ENCODE peak calls at places on chromosomes 16 and 17, in seven cellular contexts. A is neural progenitor cell, O is ovary, K is heart left ventricle, G is pancreas, P is hepatocyte, C is left ventricle myocardium inferior. W is an unnamed sample. For H3K27me3, the result is how much of the 10 kb centered on the place peaks cover.

GRCh38 chr17:40548982-40549680 is 16.1 kb downstream of the CCR7 start:
- DNase-seq in A (no peak), O (no peak), K (no peak), G (peak), P (no peak), C (no peak), W (peak)

GRCh38 chr17:58960068-58960467 is 146.6 kb downstream of the TRIM37 start:
- DNase-seq in A (no peak), O (no peak), K (no peak), G (no peak), P (peak), C (no peak), W (peak)

GRCh38 chr16:56860226-56861020 is 4.6 kb upstream of the SLC12A3 start:
- DNase-seq in A (no peak), O (no peak), K (peak), G (no peak), P (no peak), C (no peak), W (no peak)

GRCh38 chr17:39688945-39689344 is 1.1 kb upstream of the PGAP3 start:
- DNase-seq in A (peak), O (no peak), K (peak), G (no peak), P (no peak), C (no peak), W (no peak)

GRCh38 chr16:72858611-72859493 is 189.1 kb downstream of the ZFHX3 start:
- DNase-seq in A (no peak), O (no peak), K (no peak), G (no peak), P (no peak), C (no peak), W (no peak)

GRCh38 chr17:37770631-37771518 is 26.0 kb upstream of the HNF1B start:
- DNase-seq in A (peak), O (no peak), K (no peak), G (peak), P (peak), C (peak), W (no peak)

GRCh38 chr16:50745940-50746339 is 4.1 kb downstream of the CYLD start:
- DNase-seq in A (no peak), O (no peak), K (no peak), G (no peak), P (no peak), C (no peak), W (no peak)

GRCh38 chr16:66924527-66925321 is 611 bp downstream of the RRAD start:
- DNase-seq in A (peak), O (peak), K (peak), G (no peak), P (peak), C (peak), W (no peak)

GRCh38 chr17:59428896-59429460 is 97.5 kb downstream of the YPEL2 start:
- DNase-seq in A (no peak), O (no peak), K (no peak), G (no peak), P (no peak), C (no peak), W (no peak)

GRCh38 chr17:7823581-7824001 is 10.4 kb upstream of the KDM6B start:
- DNase-seq in A (no peak), O (no peak), K (no peak), G (no peak), P (peak), C (no peak), W (no peak)

GRCh38 chr16:17273142-17273561 is 197.6 kb downstream of the XYLT1 start:
- DNase-seq in A (no peak), O (no peak), K (no peak), G (no peak), P (peak), C (no peak), W (peak)

GRCh38 chr16:50539053-50539615 is 9.1 kb upstream of the NKD1 start:
- DNase-seq in A (peak), O (no peak), K (no peak), G (no peak), P (no peak), C (no peak), W (no peak)

GRCh38 chr16:26816885-26817571 is 249.7 kb upstream of the C16orf82 start:
- DNase-seq in A (no peak), O (no peak), K (no peak), G (no peak), P (no peak), C (no peak), W (no peak)

GRCh38 chr16:67664871-67665270 is 1.7 kb downstream of the ENKD1 start:
- DNase-seq in A (no peak), O (no peak), K (no peak), G (peak), P (no peak), C (no peak), W (no peak)

GRCh38 chr16:69852815-69853214 is 90.7 kb downstream of the WWP2 start:
- DNase-seq in A (no peak), O (no peak), K (no peak), G (no peak), P (no peak), C (no peak), W (no peak)

GRCh38 chr17:64323774-64324173 is 60.7 kb upstream of the TEX2 start:
- DNase-seq in A (no peak), O (no peak), K (no peak), G (no peak), P (no peak), C (no peak), W (no peak)

GRCh38 chr17:7834554-7834890 is 505 bp downstream of the KDM6B start:
- DNase-seq in A (no peak), O (peak), K (peak), G (peak), P (peak), C (peak), W (no peak)

GRCh38 chr17:19785854-19786253 is 37.8 kb upstream of the ALDH3A1 start:
- DNase-seq in A (no peak), O (no peak), K (no peak), G (no peak), P (no peak), C (no peak), W (no peak)

GRCh38 chr16:89574681-89575246 is 794 bp upstream of the CPNE7 start:
- DNase-seq in A (peak), O (peak), K (no peak), G (no peak), P (peak), C (peak), W (no peak)
- H3K27me3 ChIP-seq in A (half or more), O (under half), K (under half), G (under half), P (under half), C (half or more), W (under half)

DNA sequence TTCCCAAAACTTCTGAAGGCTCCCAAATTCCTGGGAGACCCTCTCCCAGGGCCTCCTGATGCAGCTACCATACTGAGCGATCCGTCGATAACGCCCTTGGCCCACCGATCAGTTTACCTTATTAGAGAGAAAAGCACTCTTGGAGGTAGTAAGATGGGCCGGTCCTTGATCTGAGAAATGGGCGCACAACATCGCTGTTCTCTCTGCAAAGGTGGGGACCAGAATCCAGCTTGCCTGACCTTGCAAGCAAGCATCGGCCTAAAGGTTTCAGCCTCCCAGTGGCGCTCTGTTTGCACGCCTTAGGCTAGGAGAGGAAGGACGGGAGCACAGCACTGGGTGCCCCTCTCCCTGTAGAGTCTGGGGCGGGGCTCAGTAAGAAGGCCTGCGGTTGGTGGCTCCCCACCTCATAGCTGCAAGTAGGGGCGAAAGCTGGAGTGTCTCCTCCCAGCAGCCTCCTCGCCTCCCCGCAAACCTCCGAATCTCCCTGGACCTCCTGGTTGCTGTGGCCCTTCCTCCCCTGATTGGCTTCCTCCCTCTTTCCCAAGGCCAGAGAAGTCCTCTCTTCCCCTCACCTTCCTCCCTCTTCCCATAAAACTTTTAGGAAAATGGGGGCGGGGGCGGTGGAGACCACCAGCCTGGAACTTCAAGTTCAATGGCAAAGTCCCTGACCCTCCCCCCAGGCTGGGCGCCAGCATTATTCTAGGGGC is at the start of gene PRAC1:
- DNase-seq in A (peak), O (no peak), K (no peak), G (no peak), P (no peak), C (no peak), W (no peak)
- H3K27me3 ChIP-seq in A (half or more), O (under half), K (half or more), G (half or more), P (half or more), C (half or more), W (half or more)

GRCh38 chr17:79619196-79619595 is 8.3 kb upstream of the RBFOX3 start:
- DNase-seq in A (no peak), O (peak), K (peak), G (peak), P (no peak), C (peak), W (no peak)
- H3K27me3 ChIP-seq in A (under half), O (under half), K (half or more), G (under half), P (under half), C (half or more), W (under half)

GRCh38 chr17:48721009-48721402 is 1.3 kb downstream of the PRAC1 start:
- DNase-seq in A (no peak), O (no peak), K (no peak), G (no peak), P (no peak), C (no peak), W (no peak)

GRCh38 chr17:48723555-48724239 is 712 bp downstream of the PRAC2 start:
- DNase-seq in A (peak), O (no peak), K (no peak), G (no peak), P (no peak), C (no peak), W (no peak)

GRCh38 chr17:48725005-48725293 is 2.0 kb downstream of the PRAC2 start:
- DNase-seq in A (no peak), O (no peak), K (no peak), G (no peak), P (no peak), C (no peak), W (no peak)

GRCh38 chr17:48724241-48725004 is 1.4 kb downstream of the PRAC2 start:
- DNase-seq in A (peak), O (peak), K (peak), G (peak), P (peak), C (peak), W (peak)

DNA sequence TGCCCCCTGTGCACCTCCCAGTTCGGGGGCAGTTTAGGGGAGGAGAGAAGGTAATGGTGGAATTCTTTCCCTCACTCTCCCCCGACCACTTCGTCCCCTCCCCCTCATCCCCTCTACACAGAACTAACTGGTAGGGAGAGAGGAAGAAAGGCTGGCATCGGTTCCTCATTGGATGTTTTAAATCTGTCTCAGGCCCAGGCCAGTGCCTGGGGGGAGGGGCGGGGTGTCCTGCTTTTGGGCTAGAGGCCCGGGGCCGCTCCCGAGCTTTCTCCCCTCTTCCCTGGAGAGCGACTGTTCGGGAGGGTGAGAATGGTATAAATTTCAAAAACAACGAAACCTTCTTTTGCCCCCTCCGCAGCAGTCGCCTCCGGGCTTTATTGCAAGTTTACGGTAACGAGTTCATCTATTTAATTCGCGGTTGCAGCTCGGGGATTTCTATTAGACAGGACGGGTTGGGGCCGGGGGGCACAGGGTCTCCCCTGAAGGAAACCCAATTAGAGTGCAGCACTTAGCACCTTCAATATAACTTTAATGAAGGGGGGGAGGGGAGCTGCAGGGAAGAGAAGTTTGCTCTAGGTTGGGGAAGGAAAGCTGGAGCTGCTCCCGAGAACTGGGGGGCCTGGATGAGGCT is at the start of gene PRAC2:
- DNase-seq in A (peak), O (no peak), K (no peak), G (no peak), P (no peak), C (no peak), W (no peak)
- H3K27me3 ChIP-seq in A (half or more), O (under half), K (half or more), G (half or more), P (half or more), C (half or more), W (half or more)

DNA sequence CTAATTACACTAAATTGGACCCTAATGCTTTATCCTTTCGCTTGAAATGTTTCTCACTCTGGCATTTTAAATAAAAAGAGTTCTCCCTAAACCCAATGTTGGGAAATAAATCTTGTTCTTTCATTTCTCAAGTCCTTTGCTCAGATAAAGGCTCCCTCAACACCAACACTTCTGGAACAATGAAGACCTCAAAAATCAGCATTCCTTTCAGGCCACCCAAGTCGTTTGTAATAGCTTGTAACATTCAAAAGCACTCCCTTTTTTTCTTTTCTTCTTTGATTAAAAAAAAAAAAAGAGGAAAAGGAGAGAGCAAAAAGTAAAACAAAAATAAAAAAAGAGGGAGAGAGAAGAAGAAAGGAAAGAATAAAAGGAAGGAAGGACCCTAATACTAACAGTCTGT is 23.3 kb upstream of the FOXJ1 start:
- DNase-seq in A (no peak), O (no peak), K (no peak), G (no peak), P (no peak), C (no peak), W (no peak)
- H3K27me3 ChIP-seq in A (under half), O (under half), K (under half), G (under half), P (under half), C (under half), W (under half)

DNA sequence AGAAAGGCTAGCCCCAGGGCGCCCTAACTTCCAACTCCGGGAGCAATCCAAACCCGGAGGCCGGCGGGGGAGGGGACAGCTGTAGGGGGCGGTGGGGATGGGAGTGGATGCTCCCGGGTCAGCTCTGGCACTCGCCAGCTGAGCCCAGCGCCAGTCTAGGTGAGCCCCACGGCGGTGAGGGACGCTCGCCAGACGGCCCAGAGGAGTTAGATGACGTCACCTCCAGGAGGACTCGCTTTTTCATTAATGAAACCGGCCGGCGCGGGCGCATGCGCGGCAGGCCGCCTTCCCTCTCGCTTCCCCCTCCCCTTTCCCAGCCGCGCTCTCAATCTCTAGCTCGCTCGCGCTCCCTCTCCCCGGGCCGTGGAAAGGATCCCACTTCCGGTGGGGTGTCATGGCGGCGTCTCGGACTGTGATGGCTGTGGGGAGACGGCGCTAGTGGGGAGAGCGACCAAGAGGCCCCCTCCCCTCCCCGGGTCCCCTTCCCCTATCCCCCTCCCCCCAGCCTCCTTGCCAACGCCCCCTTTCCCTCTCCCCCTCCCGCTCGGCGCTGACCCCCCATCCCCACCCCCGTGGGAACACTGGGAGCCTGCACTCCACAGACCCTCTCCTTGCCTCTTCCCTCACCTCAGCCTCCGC is at the start of gene NF1:
- DNase-seq in A (peak), O (peak), K (peak), G (peak), P (peak), C (peak), W (peak)
- H3K27me3 ChIP-seq in A (under half), O (under half), K (under half), G (under half), P (under half), C (under half), W (under half)

GRCh38 chr17:75720656-75721462 is at the start of gene ITGB4:
- DNase-seq in A (peak), O (peak), K (no peak), G (peak), P (peak), C (peak), W (no peak)

GRCh38 chr17:75721463-75722011 is 278 bp downstream of the ITGB4 start:
- DNase-seq in A (no peak), O (no peak), K (no peak), G (no peak), P (no peak), C (no peak), W (no peak)

GRCh38 chr17:75722076-75722475 is 817 bp downstream of the ITGB4 start:
- DNase-seq in A (no peak), O (no peak), K (no peak), G (no peak), P (no peak), C (no peak), W (no peak)

GRCh38 chr17:75722542-75723095 is 1.4 kb downstream of the ITGB4 start:
- DNase-seq in A (no peak), O (no peak), K (no peak), G (no peak), P (no peak), C (no peak), W (no peak)

DNA sequence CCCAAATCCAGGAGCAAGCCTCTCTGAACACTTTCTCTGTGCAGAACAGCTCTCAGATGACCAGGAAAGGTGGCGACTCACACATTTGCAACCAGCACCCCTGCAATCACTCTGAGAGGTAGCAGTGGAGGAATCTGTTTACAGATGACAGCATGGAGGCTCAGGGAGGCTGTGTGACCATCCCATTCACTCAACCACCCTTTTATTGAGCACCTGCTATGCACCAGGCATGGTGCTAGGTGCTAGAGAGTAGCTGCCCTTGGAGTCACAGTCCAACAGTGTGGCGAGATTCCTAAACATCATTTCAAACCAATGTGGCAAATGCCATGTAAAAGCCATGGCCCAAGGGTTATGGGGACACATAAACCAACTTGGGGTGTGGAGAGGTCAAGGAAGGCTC is 1.5 kb upstream of the ITGB4 start:
- DNase-seq in A (no peak), O (no peak), K (no peak), G (no peak), P (no peak), C (no peak), W (no peak)
- H3K27me3 ChIP-seq in A (under half), O (under half), K (under half), G (under half), P (under half), C (under half), W (under half)

GRCh38 chr17:56678249-56679144 is 85.0 kb downstream of the NOG start:
- DNase-seq in A (peak), O (no peak), K (no peak), G (no peak), P (peak), C (no peak), W (no peak)
- H3K27me3 ChIP-seq in A (half or more), O (under half), K (half or more), G (under half), P (half or more), C (half or more), W (under half)

GRCh38 chr17:21389352-21389751 is 13.2 kb downstream of the KCNJ12 start:
- DNase-seq in A (no peak), O (no peak), K (no peak), G (no peak), P (no peak), C (no peak), W (no peak)
- H3K27me3 ChIP-seq in A (under half), O (under half), K (under half), G (under half), P (under half), C (under half), W (under half)

GRCh38 chr16:30668393-30668792 is 10.2 kb downstream of the FBRS start:
- DNase-seq in A (no peak), O (no peak), K (no peak), G (no peak), P (no peak), C (no peak), W (no peak)

GRCh38 chr16:30669026-30670000 is 11.1 kb downstream of the FBRS start:
- DNase-seq in A (no peak), O (peak), K (peak), G (no peak), P (no peak), C (no peak), W (no peak)

GRCh38 chr16:30667361-30667905 is 9.2 kb downstream of the FBRS start:
- DNase-seq in A (no peak), O (no peak), K (peak), G (no peak), P (no peak), C (no peak), W (no peak)

GRCh38 chr16:30666681-30667080 is 8.4 kb downstream of the FBRS start:
- DNase-seq in A (no peak), O (no peak), K (no peak), G (no peak), P (no peak), C (no peak), W (no peak)

GRCh38 chr16:30670072-30670824 is 12.0 kb downstream of the FBRS start:
- DNase-seq in A (no peak), O (no peak), K (peak), G (no peak), P (no peak), C (no peak), W (no peak)
- H3K27me3 ChIP-seq in A (under half), O (under half), K (under half), G (under half), P (under half), C (under half), W (under half)